ENCODE peak calls at places on chromosomes 3 and 15, in four cellular contexts. N is H1, S is HepG2, H is K562. T is an unnamed sample.

GRCh38 chr3:12221663-12222062 is 63.0 kb upstream of the TIMP4 start:
- DNase-seq in N (no peak), S (peak; percentile 68), H (no peak), T (no peak)

GRCh38 chr3:95705786-95706418 is 1108.5 kb upstream of the EPHA6 start:
- DNase-seq in N (no peak), S (peak; percentile 5), H (no peak), T (no peak)

GRCh38 chr3:78809941-78810340 is 957.9 kb downstream of the ROBO1 start:
- DNase-seq in N (no peak), S (no peak), H (no peak), T (no peak)

GRCh38 chr15:79837846-79838245 is 59.0 kb downstream of the MTHFS start:
- DNase-seq in N (no peak), S (no peak), H (no peak), T (no peak)

GRCh38 chr3:13770390-13771169 is 109.3 kb downstream of the WNT7A start:
- DNase-seq in N (no peak), S (no peak), H (no peak), T (no peak)

GRCh38 chr15:46266691-46267090 is 631.9 kb downstream of the SQOR start:
- DNase-seq in N (no peak), S (no peak), H (no peak), T (no peak)

GRCh38 chr3:132804498-132804897 is 82.3 kb upstream of the NPHP3 start:
- DNase-seq in N (no peak), S (no peak), H (no peak), T (no peak)

GRCh38 chr15:40307421-40308165 is at the start of gene PLCB2:
- DNase-seq in N (no peak), S (peak; percentile 14), H (peak; percentile 46), T (peak; percentile 60)

GRCh38 chr3:139533781-139534443 is 5.6 kb downstream of the RBP1 start:
- DNase-seq in N (no peak), S (peak; percentile 35), H (peak; percentile 18), T (no peak)

GRCh38 chr15:88656760-88657221 is 18.0 kb downstream of the ISG20 start:
- DNase-seq in N (no peak), S (no peak), H (no peak), T (peak; percentile 74)

GRCh38 chr3:12139111-12139511 is 19.6 kb downstream of the TIMP4 start:
- DNase-seq in N (no peak), S (peak; percentile 33), H (no peak), T (no peak)

GRCh38 chr3:166013073-166013679 is 176.0 kb upstream of the BCHE start:
- DNase-seq in N (no peak), S (peak; percentile 39), H (no peak), T (no peak)

GRCh38 chr3:124986153-124987143 is 51.9 kb upstream of the MUC13 start:
- DNase-seq in N (no peak), S (no peak), H (peak; percentile 17), T (no peak)

GRCh38 chr3:66276705-66277274 is 56.0 kb downstream of the SLC25A26 start:
- DNase-seq in N (peak; percentile 60), S (peak; percentile 55), H (peak; percentile 7), T (no peak)

GRCh38 chr3:119388577-119388976 is 74.8 kb downstream of the TMEM39A start:
- DNase-seq in N (no peak), S (no peak), H (no peak), T (no peak)

GRCh38 chr15:43150171-43150929 is 17.0 kb downstream of the TMEM62 start:
- DNase-seq in N (no peak), S (no peak), H (peak; percentile 61), T (no peak)

GRCh38 chr3:58384381-58385090 is 49.1 kb downstream of the PDHB start:
- DNase-seq in N (no peak), S (no peak), H (no peak), T (no peak)

GRCh38 chr3:128432301-128432897 is 34.3 kb downstream of the DNAJB8 start:
- DNase-seq in N (peak; percentile 80), S (no peak), H (peak; percentile 36), T (no peak)

DNA sequence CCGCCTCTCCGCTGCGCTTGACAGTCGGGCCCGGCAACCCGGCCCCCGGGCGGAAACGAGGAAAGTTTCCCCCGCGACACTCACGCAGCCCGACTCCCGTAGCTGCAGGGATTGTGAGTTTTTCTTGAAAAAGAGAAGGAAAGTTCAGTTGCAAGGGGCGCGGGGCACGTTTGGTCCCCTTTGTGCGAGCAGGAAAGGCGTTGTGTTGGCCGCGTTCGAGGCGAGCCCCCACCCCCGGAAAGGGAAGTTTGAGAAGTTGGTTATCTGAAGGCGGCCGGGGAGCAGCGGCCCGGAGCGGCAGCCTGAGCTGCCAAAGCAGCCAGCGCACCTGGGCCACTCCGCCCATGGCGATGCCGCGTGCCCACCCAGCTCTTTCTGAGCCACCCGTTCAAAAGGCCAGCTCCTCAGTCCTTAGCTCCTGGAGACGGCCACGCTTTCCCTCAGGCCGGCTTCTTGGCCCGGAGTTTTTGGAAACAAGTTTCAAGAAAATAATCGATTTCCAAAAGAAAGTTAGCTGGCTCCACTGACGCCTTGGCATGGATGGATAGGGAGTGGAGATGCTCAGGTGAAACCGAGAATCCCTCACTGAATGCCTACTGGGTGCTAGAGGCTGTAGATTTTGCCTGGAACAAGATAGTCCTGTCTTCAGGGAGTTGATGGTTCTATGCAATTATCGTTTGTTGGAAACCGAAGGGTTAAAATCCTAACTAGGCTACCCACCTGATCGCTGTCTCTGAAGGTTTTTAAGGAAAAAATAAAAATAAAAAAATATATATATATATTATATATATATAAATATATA is 832 bp downstream of the TGFBR2 start:
- DNase-seq in N (peak; percentile 68), S (no peak), H (no peak), T (peak; percentile 27)
- TF ChIP-seq POLR2AphosphoS5 in N (no peak), S (no peak), H (no peak), T (no peak)

DNA sequence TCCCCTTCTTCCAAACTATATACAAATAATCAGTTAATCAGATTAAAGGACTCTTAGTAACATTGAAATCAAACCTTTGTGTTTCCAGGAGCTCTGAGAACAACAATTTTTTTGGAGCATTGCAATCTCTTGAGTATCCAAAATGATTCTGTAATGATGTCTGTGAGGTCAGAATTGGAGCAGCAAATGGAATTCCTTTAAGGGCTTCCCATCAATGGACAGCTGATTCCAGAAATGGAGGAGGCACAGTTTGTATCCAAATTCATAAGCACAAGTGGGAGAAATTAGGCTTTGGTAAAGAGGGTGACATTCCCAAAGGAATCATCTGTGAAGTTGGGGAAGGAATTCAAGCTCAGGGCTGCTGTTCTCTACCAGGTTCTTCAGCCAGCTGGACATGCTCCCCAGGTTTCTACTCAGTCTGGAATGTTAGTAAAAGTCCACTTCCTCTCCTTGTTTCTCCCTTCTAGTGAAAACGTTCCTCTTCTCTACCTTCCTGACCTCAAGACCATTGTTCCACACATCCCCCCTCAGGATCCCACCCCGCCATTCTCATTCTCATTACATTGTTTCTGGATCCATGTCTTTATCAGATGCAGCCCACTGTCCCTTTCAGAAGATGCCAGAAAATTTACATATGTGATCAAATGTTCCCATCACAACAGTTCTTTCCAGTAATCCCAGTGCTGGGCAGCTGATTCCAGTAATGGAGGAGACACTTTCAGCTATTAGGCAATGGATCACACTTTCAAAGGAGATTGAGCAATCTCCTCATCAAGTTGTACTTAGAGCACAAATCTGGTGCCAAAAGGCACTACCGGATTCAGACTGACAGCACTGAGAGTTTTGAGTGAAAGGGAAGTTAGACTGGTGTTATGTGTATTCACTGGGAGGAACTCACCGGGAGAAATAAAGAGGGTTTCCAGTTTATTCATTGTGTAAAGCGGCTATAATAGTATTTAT is 391.3 kb upstream of the TPRG1 start:
- DNase-seq in N (no peak), S (peak; percentile 4), H (no peak), T (no peak)
- TF ChIP-seq TAF1 in N (no peak), S (no peak), H (no peak), T (no peak)

GRCh38 chr15:41969851-41970431 is 2.4 kb downstream of the EHD4 start:
- DNase-seq in N (peak; percentile 37), S (no peak), H (no peak), T (no peak)
- TF ChIP-seq POLR2AphosphoS5 in N (no peak), S (no peak), H (no peak), T (no peak)

GRCh38 chr3:156445117-156445968 is 109.6 kb downstream of the SSR3 start:
- DNase-seq in N (no peak), S (no peak), H (no peak), T (no peak)
- TF ChIP-seq TAF1 in N (no peak), S (no peak), H (no peak), T (no peak)

GRCh38 chr3:38119802-38120689 is 16.9 kb downstream of the ACAA1 start:
- DNase-seq in N (no peak), S (no peak), H (no peak), T (no peak)
- TF ChIP-seq POLR2AphosphoS5 in N (no peak), S (peak; percentile 22), H (no peak), T (no peak)

GRCh38 chr3:101077361-101078011 is 84.3 kb upstream of the ABI3BP start:
- DNase-seq in N (no peak), S (no peak), H (no peak), T (no peak)
- TF ChIP-seq TAF1 in N (no peak), S (no peak), H (no peak), T (no peak)

GRCh38 chr3:135136361-135137100 is 341.5 kb downstream of the EPHB1 start:
- DNase-seq in N (no peak), S (no peak), H (no peak), T (no peak)
- TF ChIP-seq POLR2AphosphoS5 in N (no peak), S (no peak), H (no peak), T (no peak)

DNA sequence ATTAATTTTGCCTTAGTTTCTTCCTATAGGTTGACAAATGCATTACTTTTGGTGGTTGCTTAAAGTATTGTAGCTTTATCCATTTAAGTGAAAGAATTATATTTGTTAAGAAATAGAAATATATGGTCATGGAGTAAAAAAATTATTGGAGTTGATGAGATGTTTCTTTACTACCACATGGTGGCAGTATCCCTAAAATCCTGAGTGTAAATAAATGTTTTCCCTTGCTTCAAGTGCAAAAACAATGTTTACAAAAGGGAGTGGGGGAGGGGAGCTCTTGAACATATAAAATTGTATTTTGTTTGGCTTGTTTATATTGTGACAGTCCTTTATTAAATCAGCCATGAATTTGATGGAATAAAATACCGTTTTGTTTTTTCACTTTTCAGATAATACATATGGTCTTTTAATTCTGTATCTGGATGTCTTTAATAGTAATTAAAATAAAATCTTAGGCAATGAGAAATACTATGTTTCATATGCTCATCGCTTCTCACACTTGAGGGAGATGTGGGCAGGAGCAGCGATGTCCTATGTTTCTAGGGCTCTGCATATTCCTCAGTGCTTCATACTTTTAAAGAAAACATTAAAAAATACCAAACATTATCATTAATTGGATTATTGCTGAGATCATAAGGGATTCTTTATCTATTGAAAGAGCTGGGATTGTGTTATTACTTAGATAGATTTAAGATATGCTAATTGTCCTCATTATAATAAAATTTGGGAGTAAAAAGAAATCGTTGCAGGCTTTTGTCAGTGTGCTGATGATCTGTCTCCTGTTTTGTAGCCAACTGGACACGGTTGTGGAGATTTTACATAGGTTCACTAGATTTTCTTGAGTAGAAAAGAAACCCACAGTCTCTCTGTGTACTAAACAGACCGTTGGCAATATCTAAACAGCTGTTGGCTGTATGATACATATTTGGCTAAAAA is 349.7 kb downstream of the TUSC7 start:
- DNase-seq in N (no peak), S (peak; percentile 10), H (peak; percentile 9), T (no peak)
- TF ChIP-seq TAF1 in N (no peak), S (no peak), H (no peak), T (no peak)

T was measured in GM12892.